ENCODE peak calls at places on chromosomes 7 and 10, in seven cellular contexts. N is right lobe of liver, L is thoracic aorta, Q is bronchial epithelial cell, Y is esophagus squamous epithelium, I is neural progenitor cell, M is pancreas. Z is an unnamed sample.

GRCh38 chr7:7785349-7785973 is 67.1 kb upstream of the RPA3 start:
- DNase-seq in N (no peak), L (no peak), Q (no peak), Y (no peak), I (no peak), M (no peak), Z (no peak)

GRCh38 chr7:29146888-29147609 is 712 bp upstream of the CPVL start:
- DNase-seq in N (no peak), L (no peak), Q (no peak), Y (no peak), I (peak; percentile 45), M (peak; percentile 35), Z (peak; percentile 15)

GRCh38 chr10:2968401-2968800 is 98.9 kb upstream of the PFKP start:
- DNase-seq in N (no peak), L (no peak), Q (no peak), Y (no peak), I (no peak), M (no peak), Z (no peak)

GRCh38 chr10:129690248-129691070 is 223.4 kb downstream of the MGMT start:
- DNase-seq in N (no peak), L (no peak), Q (peak; percentile 2), Y (no peak), I (no peak), M (no peak), Z (no peak)

GRCh38 chr10:14184841-14185500 is 145.8 kb downstream of the FRMD4A start:
- DNase-seq in N (no peak), L (no peak), Q (peak; percentile 89), Y (no peak), I (peak; percentile 54), M (no peak), Z (peak; percentile 37)

GRCh38 chr10:89535185-89536012 is at the start of gene SLC16A12:
- DNase-seq in N (no peak), L (no peak), Q (no peak), Y (no peak), I (peak; percentile 87), M (peak; percentile 44), Z (peak; percentile 88)

GRCh38 chr7:151551820-151552219 is 32.1 kb upstream of the RHEB start:
- DNase-seq in N (no peak), L (no peak), Q (no peak), Y (no peak), I (no peak), M (no peak), Z (no peak)

GRCh38 chr7:152577339-152577738 is 98.6 kb downstream of the XRCC2 start:
- DNase-seq in N (no peak), L (no peak), Q (no peak), Y (no peak), I (no peak), M (no peak), Z (no peak)

GRCh38 chr7:124701955-124702354 is 63.6 kb downstream of the GPR37 start:
- DNase-seq in N (no peak), L (no peak), Q (peak; percentile 76), Y (no peak), I (no peak), M (no peak), Z (no peak)

GRCh38 chr7:158950914-158951635 is 94.7 kb downstream of the DYNC2I1 start:
- DNase-seq in N (no peak), L (no peak), Q (no peak), Y (no peak), I (no peak), M (no peak), Z (no peak)

GRCh38 chr7:1228535-1229333 is 3.9 kb upstream of the UNCX start:
- DNase-seq in N (no peak), L (no peak), Q (no peak), Y (no peak), I (no peak), M (no peak), Z (peak; percentile 26)

GRCh38 chr7:158733220-158733519 is 28.6 kb upstream of the NCAPG2 start:
- DNase-seq in N (no peak), L (no peak), Q (no peak), Y (no peak), I (no peak), M (no peak), Z (no peak)

GRCh38 chr7:50265968-50266694 is 38.4 kb upstream of the IKZF1 start:
- DNase-seq in N (no peak), L (no peak), Q (no peak), Y (no peak), I (no peak), M (no peak), Z (no peak)

GRCh38 chr7:116738378-116738777 is 66.4 kb downstream of the MET start:
- DNase-seq in N (no peak), L (no peak), Q (no peak), Y (no peak), I (no peak), M (no peak), Z (no peak)

GRCh38 chr7:42091461-42092229 is 145.4 kb downstream of the GLI3 start:
- DNase-seq in N (no peak), L (no peak), Q (peak; percentile 53), Y (no peak), I (peak; percentile 62), M (no peak), Z (peak; percentile 74)

GRCh38 chr10:58152698-58153263 is 114.9 kb downstream of the IPMK start:
- DNase-seq in N (no peak), L (no peak), Q (peak; percentile 54), Y (no peak), I (peak; percentile 73), M (peak; percentile 37), Z (peak; percentile 34)

GRCh38 chr7:70733115-70733514 is 398.8 kb upstream of the GALNT17 start:
- DNase-seq in N (no peak), L (no peak), Q (no peak), Y (no peak), I (no peak), M (no peak), Z (no peak)

GRCh38 chr10:116667484-116667883 is 46.7 kb downstream of the PNLIPRP2 start:
- DNase-seq in N (no peak), L (no peak), Q (no peak), Y (no peak), I (no peak), M (peak; percentile 45), Z (no peak)
- H3K27me3 ChIP-seq in N (no peaks in the 10 kb centered on the region), L (no peaks in the 10 kb centered on the region), Q (no peaks in the 10 kb centered on the region), Y (no peaks in the 10 kb centered on the region), I (no peaks in the 10 kb centered on the region), M (no peaks in the 10 kb centered on the region), Z (no peaks in the 10 kb centered on the region)

GRCh38 chr10:133366130-133366478 is 7.0 kb downstream of the ECHS1 start:
- DNase-seq in N (peak; percentile 42), L (no peak), Q (no peak), Y (no peak), I (no peak), M (no peak), Z (no peak)

GRCh38 chr10:133366751-133367150 is 6.4 kb downstream of the ECHS1 start:
- DNase-seq in N (peak; percentile 42), L (no peak), Q (no peak), Y (no peak), I (no peak), M (no peak), Z (no peak)

GRCh38 chr10:133365461-133366129 is 7.6 kb downstream of the ECHS1 start:
- DNase-seq in N (no peak), L (no peak), Q (no peak), Y (no peak), I (no peak), M (no peak), Z (no peak)

GRCh38 chr10:133370026-133370786 is 2.9 kb downstream of the ECHS1 start:
- DNase-seq in N (peak; percentile 44), L (no peak), Q (no peak), Y (no peak), I (no peak), M (no peak), Z (no peak)

DNA sequence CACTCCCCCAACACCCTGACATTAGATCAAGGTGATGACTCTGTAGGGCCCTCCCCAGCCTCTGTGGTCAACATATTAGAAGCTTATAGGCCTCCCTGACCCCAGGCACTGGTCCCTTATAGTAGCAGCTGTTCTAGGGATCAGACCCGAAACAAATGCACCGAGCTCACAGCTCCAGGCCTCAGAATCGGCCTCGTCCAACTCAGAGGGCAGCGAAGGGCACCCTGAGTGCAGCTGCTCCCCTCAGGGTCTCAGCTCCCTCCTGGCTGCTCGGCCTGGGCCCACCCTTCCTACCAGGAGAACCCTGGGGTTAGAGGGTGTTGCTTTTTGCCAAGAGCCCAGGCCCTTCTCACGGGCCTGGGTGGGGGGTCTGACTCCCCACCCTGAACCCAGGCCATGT is 5.0 kb downstream of the ECHS1 start:
- DNase-seq in N (peak; percentile 34), L (no peak), Q (no peak), Y (no peak), I (no peak), M (no peak), Z (no peak)
- H3K36me3 ChIP-seq in N (peaks cover 74% of the 10 kb centered on the region), L (peaks cover 47% of the 10 kb centered on the region), Q (peaks cover 33% of the 10 kb centered on the region), Y (peaks cover 86% of the 10 kb centered on the region), I (no peaks in the 10 kb centered on the region), M (peaks cover 6% of the 10 kb centered on the region), Z (peaks cover 25% of the 10 kb centered on the region)

GRCh38 chr10:114279289-114279688 is 40.2 kb downstream of the VWA2 start:
- DNase-seq in N (no peak), L (no peak), Q (no peak), Y (no peak), I (no peak), M (no peak), Z (no peak)

GRCh38 chr10:114278884-114279191 is 39.8 kb downstream of the VWA2 start:
- DNase-seq in N (no peak), L (no peak), Q (no peak), Y (no peak), I (no peak), M (no peak), Z (no peak)

GRCh38 chr10:114281461-114281860 is 42.4 kb downstream of the VWA2 start:
- DNase-seq in N (no peak), L (no peak), Q (peak; percentile 29), Y (no peak), I (no peak), M (no peak), Z (peak; percentile 66)

GRCh38 chr10:114281006-114281405 is 42.0 kb downstream of the VWA2 start:
- DNase-seq in N (no peak), L (no peak), Q (no peak), Y (no peak), I (no peak), M (no peak), Z (no peak)

DNA sequence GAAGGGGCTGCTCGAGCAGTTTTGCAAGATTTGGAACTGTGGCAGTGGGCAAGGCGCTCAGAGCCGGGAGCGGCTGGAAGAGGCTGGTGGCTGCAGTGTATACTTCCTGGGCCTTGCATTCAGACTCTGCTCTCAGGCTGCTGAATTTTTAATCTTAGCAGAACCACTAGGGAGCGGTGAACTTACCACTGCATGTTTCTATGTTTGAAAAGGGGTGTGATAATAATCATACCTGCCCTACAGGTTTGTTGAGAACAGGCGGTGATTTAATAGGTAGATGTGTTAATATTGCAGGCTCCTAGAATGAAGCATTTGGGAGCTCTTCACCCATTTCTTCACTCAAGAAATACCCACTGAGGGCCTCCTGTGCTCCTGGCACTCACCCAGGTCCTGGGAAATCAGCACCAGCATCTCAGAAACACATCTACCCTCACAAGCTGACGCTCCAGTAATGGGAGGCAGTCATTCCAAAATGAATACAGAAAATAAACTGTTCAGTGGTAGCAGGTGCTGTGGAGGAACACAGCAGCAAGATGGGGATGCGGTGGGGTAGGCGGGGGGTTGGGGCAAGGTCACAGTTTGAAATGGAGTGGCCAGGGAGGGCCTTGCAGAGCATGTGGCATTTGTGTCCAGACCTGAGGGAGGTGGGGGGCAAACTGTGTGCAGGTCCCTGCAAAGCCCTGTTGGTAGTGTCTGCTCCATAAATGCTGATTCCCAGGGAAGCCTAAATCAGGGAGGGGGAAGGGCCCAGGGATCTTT is 41.0 kb downstream of the VWA2 start:
- DNase-seq in N (no peak), L (no peak), Q (peak; percentile 78), Y (no peak), I (no peak), M (no peak), Z (no peak)
- H3K27me3 ChIP-seq in N (no peaks in the 10 kb centered on the region), L (no peaks in the 10 kb centered on the region), Q (no peaks in the 10 kb centered on the region), Y (no peaks in the 10 kb centered on the region), I (no peaks in the 10 kb centered on the region), M (no peaks in the 10 kb centered on the region), Z (no peaks in the 10 kb centered on the region)

GRCh38 chr7:141571059-141571458 is 19.8 kb downstream of the AGK start:
- DNase-seq in N (no peak), L (no peak), Q (no peak), Y (no peak), I (no peak), M (no peak), Z (no peak)
- H3K36me3 ChIP-seq in N (no peaks in the 10 kb centered on the region), L (peaks cover 14% of the 10 kb centered on the region), Q (peaks cover 6% of the 10 kb centered on the region), Y (peaks cover 80% of the 10 kb centered on the region), I (no peaks in the 10 kb centered on the region), M (no peaks in the 10 kb centered on the region), Z (peaks cover 6% of the 10 kb centered on the region)

Z was measured in H7.